ENCODE peak calls at places on chromosomes 3 and 15, in ten cellular contexts. J, A, E, V, G, U, Y, T, K and W are unnamed samples.

GRCh38 chr3:15049584-15049983 is 15.5 kb downstream of the MRPS25 start:
- DNase-seq in J (no peak), A (no peak), E (no peak), V (no peak), G (no peak), U (no peak), Y (no peak), T (no peak), K (no peak), W (no peak)

GRCh38 chr3:45446706-45447105 is 58.3 kb downstream of the LARS2 start:
- DNase-seq in J (no peak), A (no peak), E (no peak), V (no peak), G (no peak), U (no peak), Y (no peak), T (no peak), K (no peak), W (no peak)

GRCh38 chr15:96351801-96352593 is 21.5 kb downstream of the NR2F2 start:
- DNase-seq in J (no peak), A (no peak), E (no peak), V (peak; percentile 80), G (peak; percentile 67), U (no peak), Y (no peak), T (peak; percentile 84), K (no peak), W (no peak)

GRCh38 chr15:44501768-44502366 is 35.1 kb upstream of the EIF3J start:
- DNase-seq in J (no peak), A (no peak), E (no peak), V (no peak), G (no peak), U (no peak), Y (peak; percentile 66), T (no peak), K (no peak), W (no peak)

GRCh38 chr15:49036650-49037545 is 9.3 kb downstream of the SECISBP2L start:
- DNase-seq in J (no peak), A (no peak), E (no peak), V (no peak), G (no peak), U (no peak), Y (peak; percentile 72), T (no peak), K (no peak), W (no peak)

GRCh38 chr3:42264399-42265058 is 1.5 kb downstream of the CCK start:
- DNase-seq in J (no peak), A (peak; percentile 78), E (peak; percentile 80), V (no peak), G (no peak), U (no peak), Y (peak; percentile 16), T (no peak), K (no peak), W (peak; percentile 19)

GRCh38 chr3:97896547-97896946 is 74.7 kb downstream of the CRYBG3 start:
- DNase-seq in J (no peak), A (no peak), E (no peak), V (no peak), G (no peak), U (no peak), Y (no peak), T (no peak), K (no peak), W (no peak)

GRCh38 chr15:48945386-48945785 is 18.3 kb downstream of the SHC4 start:
- DNase-seq in J (no peak), A (no peak), E (no peak), V (no peak), G (no peak), U (no peak), Y (no peak), T (no peak), K (no peak), W (no peak)

GRCh38 chr3:30606301-30607031 is at the start of gene TGFBR2:
- DNase-seq in J (peak; percentile 98), A (peak; percentile 86), E (peak; percentile 99), V (peak; percentile 97), G (peak; percentile 95), U (peak; percentile 71), Y (peak; percentile 99), T (peak; percentile 99), K (peak; percentile 94), W (peak; percentile 95)

GRCh38 chr3:194089357-194090177 is 46.4 kb upstream of the HES1 start:
- DNase-seq in J (peak; percentile 94), A (peak; percentile 89), E (peak; percentile 96), V (peak; percentile 76), G (peak; percentile 88), U (peak; percentile 55), Y (peak; percentile 97), T (peak; percentile 90), K (peak; percentile 34), W (peak; percentile 63)

GRCh38 chr15:66019377-66019776 is 150.1 kb downstream of the RAB11A start:
- DNase-seq in J (no peak), A (no peak), E (no peak), V (no peak), G (no peak), U (no peak), Y (no peak), T (no peak), K (no peak), W (no peak)

GRCh38 chr15:50825946-50826345 is 60.4 kb upstream of the SPPL2A start:
- DNase-seq in J (no peak), A (no peak), E (no peak), V (no peak), G (no peak), U (no peak), Y (no peak), T (no peak), K (no peak), W (no peak)

GRCh38 chr15:35693286-35693685 is 147.3 kb upstream of the DPH6 start:
- DNase-seq in J (no peak), A (no peak), E (no peak), V (no peak), G (no peak), U (no peak), Y (peak; percentile 61), T (no peak), K (no peak), W (no peak)
- H3K27ac ChIP-seq in J (no peak overlapping the region), A (no peak overlapping the region), E (no peak overlapping the region), V (no peak overlapping the region), G (peak overlapping the region; percentile 83), U (peak overlapping the region; percentile 80), Y (no peak overlapping the region), T (no peak overlapping the region), K (peak overlapping the region; percentile 80), W (no peak overlapping the region)

DNA sequence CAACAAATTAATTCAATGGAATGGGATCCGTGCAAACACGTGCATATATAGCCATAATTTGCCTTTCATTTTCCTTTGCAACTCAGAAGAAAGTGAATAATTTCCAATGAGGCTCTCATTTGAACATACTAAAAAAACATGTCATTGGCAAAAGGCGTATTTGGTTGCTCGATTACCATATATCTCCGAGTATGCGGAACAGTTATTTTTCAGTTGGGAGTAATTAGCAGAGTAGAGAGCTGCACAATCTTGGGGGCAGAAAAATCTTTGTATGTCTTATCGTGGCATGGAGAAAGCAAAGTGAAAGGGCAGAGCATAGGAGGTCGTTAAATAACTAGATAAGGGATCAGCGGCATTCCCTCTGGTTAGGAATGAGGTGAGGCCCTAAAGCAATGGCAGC is 257.5 kb downstream of the SV2B start:
- DNase-seq in J (no peak), A (no peak), E (no peak), V (no peak), G (no peak), U (no peak), Y (no peak), T (no peak), K (no peak), W (no peak)
- TF ChIP-seq CTCF in J (no peak), A (no peak), E (no peak), V (no peak), G (no peak), U (no peak), Y (no peak), T (no peak), K (no peak), W (no peak)

DNA sequence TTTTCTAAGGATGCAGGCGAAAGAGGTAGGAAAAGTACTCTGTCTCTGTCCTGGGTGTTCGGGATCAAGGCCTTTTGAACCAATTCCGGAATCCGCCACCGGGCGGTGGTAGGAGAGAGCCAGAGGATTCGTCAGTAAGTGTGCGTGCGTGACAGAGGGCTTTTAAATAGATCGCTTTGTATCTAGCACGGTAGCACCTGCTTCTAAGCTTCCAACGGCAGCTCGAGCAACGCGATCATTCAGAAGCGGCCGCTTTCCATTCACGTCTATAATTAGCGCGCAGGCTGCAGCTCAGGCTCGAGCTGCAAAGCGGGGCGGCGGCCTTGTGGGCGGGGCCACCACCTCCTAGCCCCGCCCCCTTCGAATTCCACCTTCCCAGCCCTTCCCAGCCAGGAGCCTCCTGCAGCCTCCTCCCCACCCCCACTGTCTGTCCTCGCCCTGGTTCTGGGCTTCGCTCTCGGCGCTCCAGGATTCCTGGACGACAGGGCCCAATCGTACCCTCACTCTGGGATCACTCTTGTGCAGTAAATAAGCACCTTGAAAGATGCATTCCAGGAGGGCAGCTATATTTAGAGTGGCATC is 224.3 kb upstream of the TPRG1 start:
- DNase-seq in J (peak; percentile 89), A (peak; percentile 90), E (peak; percentile 95), V (peak; percentile 93), G (peak; percentile 91), U (no peak), Y (peak; percentile 63), T (peak; percentile 79), K (peak; percentile 86), W (peak; percentile 89)
- TF ChIP-seq POLR2A in J (peak; percentile 79), A (peak; percentile 45), E (peak; percentile 28), V (peak; percentile 93), G (peak; percentile 70), U (peak; percentile 35), Y (no peak), T (no peak), K (no peak), W (peak; percentile 33)

GRCh38 chr15:35991386-35991785 is 445.4 kb upstream of the DPH6 start:
- DNase-seq in J (no peak), A (no peak), E (no peak), V (no peak), G (no peak), U (no peak), Y (no peak), T (no peak), K (no peak), W (peak; percentile 8)
- H3K27ac ChIP-seq in J (no peak overlapping the region), A (no peak overlapping the region), E (no peak overlapping the region), V (no peak overlapping the region), G (no peak overlapping the region), U (no peak overlapping the region), Y (no peak overlapping the region), T (no peak overlapping the region), K (no peak overlapping the region), W (no peak overlapping the region)

GRCh38 chr15:71747128-71748083 is 62.9 kb upstream of the NR2E3 start:
- DNase-seq in J (no peak), A (peak; percentile 49), E (no peak), V (no peak), G (no peak), U (no peak), Y (peak; percentile 84), T (no peak), K (no peak), W (no peak)
- TF ChIP-seq CTCF in J (no peak), A (no peak), E (no peak), V (no peak), G (no peak), U (no peak), Y (no peak), T (no peak), K (no peak), W (no peak)

GRCh38 chr3:133757701-133758319 is 11.6 kb downstream of the TF start:
- DNase-seq in J (no peak), A (no peak), E (no peak), V (no peak), G (no peak), U (no peak), Y (no peak), T (no peak), K (no peak), W (no peak)
- TF ChIP-seq POLR2A in J (no peak), A (no peak), E (no peak), V (no peak), G (no peak), U (no peak), Y (no peak), T (no peak), K (no peak), W (no peak)

GRCh38 chr3:124558898-124559649 is 171.2 kb upstream of the UMPS start:
- DNase-seq in J (peak; percentile 66), A (peak; percentile 29), E (peak; percentile 87), V (peak; percentile 58), G (peak; percentile 78), U (no peak), Y (peak; percentile 96), T (no peak), K (peak; percentile 73), W (peak; percentile 79)
- H3K27ac ChIP-seq in J (no peak overlapping the region), A (no peak overlapping the region), E (peak overlapping the region; percentile 73), V (peak overlapping the region; percentile 17), G (peak overlapping the region; percentile 53), U (peak overlapping the region; percentile 74), Y (peak overlapping the region; percentile 73), T (no peak overlapping the region), K (peak overlapping the region; percentile 39), W (peak overlapping the region; percentile 44)